ENCODE peak calls at places on chromosomes 4 and X, in nine cellular contexts. One of them, this sample, is unnamed.

GRCh38 chr4:66855956-66856355 is 689.3 kb downstream of the CENPC start:
- DNase-seq in sigmoid colon: no peak
- DNase-seq in suprapubic skin: no peak
- DNase-seq in Peyer's patch: no peak
- DNase-seq in H54: no peak
- DNase-seq in K562: no peak
- DNase-seq in adrenal gland: no peak
- DNase-seq in spleen: no peak
- DNase-seq in heart left ventricle: no peak
- DNase-seq in this sample: no peak

GRCh38 chr4:95180531-95181315 is 368.1 kb downstream of the UNC5C start:
- DNase-seq in spleen: no peak
- DNase-seq in Peyer's patch: no peak
- DNase-seq in sigmoid colon: no peak
- DNase-seq in K562: no peak
- DNase-seq in suprapubic skin: no peak
- DNase-seq in heart left ventricle: no peak
- DNase-seq in H54: no peak
- DNase-seq in adrenal gland: no peak
- DNase-seq in this sample: no peak

GRCh38 chr4:110139106-110139505 is 59.3 kb downstream of the ELOVL6 start:
- DNase-seq in Peyer's patch: no peak
- DNase-seq in suprapubic skin: no peak
- DNase-seq in H54: no peak
- DNase-seq in K562: no peak
- DNase-seq in heart left ventricle: no peak
- DNase-seq in spleen: no peak
- DNase-seq in adrenal gland: no peak
- DNase-seq in sigmoid colon: no peak
- DNase-seq in this sample: no peak

GRCh38 chrX:150897371-150898319 is 823 bp downstream of the CD99L2 start:
- DNase-seq in K562: peak
- DNase-seq in sigmoid colon: no peak
- DNase-seq in suprapubic skin: no peak
- DNase-seq in heart left ventricle: no peak
- DNase-seq in Peyer's patch: peak
- DNase-seq in H54: no peak
- DNase-seq in adrenal gland: peak
- DNase-seq in spleen: peak
- DNase-seq in this sample: peak

GRCh38 chrX:70279081-70279480 is 2.9 kb upstream of the RAB41 start:
- DNase-seq in sigmoid colon: no peak
- DNase-seq in Peyer's patch: no peak
- DNase-seq in suprapubic skin: no peak
- DNase-seq in K562: no peak
- DNase-seq in heart left ventricle: no peak
- DNase-seq in spleen: no peak
- DNase-seq in adrenal gland: no peak
- DNase-seq in H54: no peak
- DNase-seq in this sample: no peak

GRCh38 chr4:133969202-133969873 is 232.3 kb downstream of the PABPC4L start:
- DNase-seq in suprapubic skin: no peak
- DNase-seq in spleen: no peak
- DNase-seq in H54: no peak
- DNase-seq in sigmoid colon: no peak
- DNase-seq in Peyer's patch: no peak
- DNase-seq in adrenal gland: no peak
- DNase-seq in heart left ventricle: peak
- DNase-seq in K562: peak
- DNase-seq in this sample: no peak

GRCh38 chrX:83145910-83146309 is 362.2 kb upstream of the POU3F4 start:
- DNase-seq in Peyer's patch: no peak
- DNase-seq in adrenal gland: no peak
- DNase-seq in K562: no peak
- DNase-seq in suprapubic skin: no peak
- DNase-seq in sigmoid colon: no peak
- DNase-seq in H54: no peak
- DNase-seq in heart left ventricle: no peak
- DNase-seq in spleen: no peak
- DNase-seq in this sample: no peak

GRCh38 chrX:81890476-81890875 is 688.6 kb downstream of the SH3BGRL start:
- DNase-seq in Peyer's patch: no peak
- DNase-seq in suprapubic skin: no peak
- DNase-seq in spleen: no peak
- DNase-seq in adrenal gland: no peak
- DNase-seq in heart left ventricle: no peak
- DNase-seq in H54: no peak
- DNase-seq in K562: peak
- DNase-seq in sigmoid colon: no peak
- DNase-seq in this sample: no peak

GRCh38 chr4:125368684-125369083 is 53.9 kb downstream of the FAT4 start:
- DNase-seq in suprapubic skin: no peak
- DNase-seq in spleen: no peak
- DNase-seq in K562: no peak
- DNase-seq in H54: peak
- DNase-seq in adrenal gland: no peak
- DNase-seq in sigmoid colon: no peak
- DNase-seq in Peyer's patch: no peak
- DNase-seq in heart left ventricle: no peak
- DNase-seq in this sample: no peak

GRCh38 chr4:94039226-94039625 is 168.4 kb upstream of the SMARCAD1 start:
- DNase-seq in Peyer's patch: no peak
- DNase-seq in heart left ventricle: no peak
- DNase-seq in spleen: no peak
- DNase-seq in adrenal gland: no peak
- DNase-seq in sigmoid colon: no peak
- DNase-seq in K562: no peak
- DNase-seq in suprapubic skin: no peak
- DNase-seq in H54: no peak
- DNase-seq in this sample: no peak

GRCh38 chrX:34917146-34917545 is 25.4 kb upstream of the FAM47B start:
- DNase-seq in Peyer's patch: no peak
- DNase-seq in K562: no peak
- DNase-seq in spleen: no peak
- DNase-seq in suprapubic skin: no peak
- DNase-seq in heart left ventricle: no peak
- DNase-seq in adrenal gland: no peak
- DNase-seq in H54: no peak
- DNase-seq in sigmoid colon: no peak
- DNase-seq in this sample: no peak

GRCh38 chr4:24857996-24858395 is 54.8 kb downstream of the CCDC149 start:
- DNase-seq in K562: no peak
- DNase-seq in H54: no peak
- DNase-seq in sigmoid colon: no peak
- DNase-seq in adrenal gland: peak
- DNase-seq in spleen: no peak
- DNase-seq in heart left ventricle: peak
- DNase-seq in Peyer's patch: no peak
- DNase-seq in suprapubic skin: no peak
- DNase-seq in this sample: no peak

GRCh38 chr4:54657194-54657555 is 582 bp upstream of the KIT start:
- DNase-seq in K562: no peak
- DNase-seq in spleen: peak
- DNase-seq in H54: no peak
- DNase-seq in sigmoid colon: no peak
- DNase-seq in Peyer's patch: no peak
- DNase-seq in heart left ventricle: no peak
- DNase-seq in adrenal gland: no peak
- DNase-seq in suprapubic skin: no peak
- DNase-seq in this sample: no peak

GRCh38 chr4:81426770-81427604 is 44.7 kb downstream of the RASGEF1B start:
- DNase-seq in sigmoid colon: no peak
- DNase-seq in heart left ventricle: no peak
- DNase-seq in adrenal gland: no peak
- DNase-seq in suprapubic skin: no peak
- DNase-seq in K562: no peak
- DNase-seq in Peyer's patch: no peak
- DNase-seq in H54: no peak
- DNase-seq in spleen: no peak
- DNase-seq in this sample: no peak

GRCh38 chrX:19609541-19609940 is 94.2 kb upstream of the MAP3K15 start:
- DNase-seq in sigmoid colon: no peak
- DNase-seq in K562: no peak
- DNase-seq in heart left ventricle: no peak
- DNase-seq in spleen: no peak
- DNase-seq in suprapubic skin: no peak
- DNase-seq in adrenal gland: no peak
- DNase-seq in Peyer's patch: no peak
- DNase-seq in H54: no peak
- DNase-seq in this sample: no peak

GRCh38 chr4:143609492-143609891 is 91.0 kb downstream of the FREM3 start:
- DNase-seq in adrenal gland: no peak
- DNase-seq in spleen: no peak
- DNase-seq in heart left ventricle: no peak
- DNase-seq in sigmoid colon: no peak
- DNase-seq in K562: no peak
- DNase-seq in Peyer's patch: no peak
- DNase-seq in suprapubic skin: no peak
- DNase-seq in H54: no peak
- DNase-seq in this sample: no peak

GRCh38 chrX:68429216-68429615 is 4.1 kb downstream of the OPHN1 start:
- DNase-seq in sigmoid colon: no peak
- DNase-seq in adrenal gland: no peak
- DNase-seq in K562: no peak
- DNase-seq in heart left ventricle: no peak
- DNase-seq in spleen: no peak
- DNase-seq in H54: no peak
- DNase-seq in Peyer's patch: no peak
- DNase-seq in suprapubic skin: no peak
- DNase-seq in this sample: no peak

GRCh38 chr4:30380404-30380998 is 339.7 kb upstream of the PCDH7 start:
- DNase-seq in suprapubic skin: no peak
- DNase-seq in Peyer's patch: no peak
- DNase-seq in H54: no peak
- DNase-seq in heart left ventricle: no peak
- DNase-seq in K562: peak
- DNase-seq in spleen: no peak
- DNase-seq in adrenal gland: peak
- DNase-seq in sigmoid colon: no peak
- DNase-seq in this sample: peak

GRCh38 chrX:129445436-129445835 is 77.9 kb downstream of the SMARCA1 start:
- DNase-seq in adrenal gland: no peak
- DNase-seq in H54: no peak
- DNase-seq in spleen: no peak
- DNase-seq in sigmoid colon: no peak
- DNase-seq in heart left ventricle: no peak
- DNase-seq in suprapubic skin: no peak
- DNase-seq in K562: no peak
- DNase-seq in Peyer's patch: no peak
- DNase-seq in this sample: no peak

GRCh38 chr4:131526686-131527085 is 1622.4 kb upstream of the PCDH10 start:
- DNase-seq in H54: no peak
- DNase-seq in K562: no peak
- DNase-seq in suprapubic skin: no peak
- DNase-seq in sigmoid colon: no peak
- DNase-seq in adrenal gland: no peak
- DNase-seq in Peyer's patch: no peak
- DNase-seq in heart left ventricle: no peak
- DNase-seq in spleen: no peak
- DNase-seq in this sample: no peak
- TF ChIP-seq POLR2A in H54: no peak
- TF ChIP-seq POLR2A in K562: no peak
- TF ChIP-seq POLR2A in suprapubic skin: no peak
- TF ChIP-seq POLR2A in sigmoid colon: no peak
- TF ChIP-seq POLR2A in adrenal gland: no peak
- TF ChIP-seq POLR2A in Peyer's patch: no peak
- TF ChIP-seq POLR2A in heart left ventricle: no peak
- TF ChIP-seq POLR2A in spleen: no peak
- TF ChIP-seq POLR2A in this sample: no peak

GRCh38 chr4:173530326-173531062 is 465 bp upstream of the HAND2 start:
- DNase-seq in heart left ventricle: no peak
- DNase-seq in Peyer's patch: no peak
- DNase-seq in H54: no peak
- DNase-seq in adrenal gland: no peak
- DNase-seq in spleen: no peak
- DNase-seq in sigmoid colon: peak
- DNase-seq in K562: no peak
- DNase-seq in suprapubic skin: no peak
- DNase-seq in this sample: no peak

GRCh38 chr4:173529505-173530325 is at the start of gene HAND2:
- DNase-seq in sigmoid colon: peak
- DNase-seq in heart left ventricle: peak
- DNase-seq in adrenal gland: no peak
- DNase-seq in H54: peak
- DNase-seq in spleen: no peak
- DNase-seq in K562: peak
- DNase-seq in Peyer's patch: no peak
- DNase-seq in suprapubic skin: no peak
- DNase-seq in this sample: no peak

GRCh38 chr4:173526724-173527102 is 3.3 kb downstream of the HAND2 start:
- DNase-seq in sigmoid colon: peak
- DNase-seq in spleen: no peak
- DNase-seq in heart left ventricle: no peak
- DNase-seq in K562: no peak
- DNase-seq in suprapubic skin: no peak
- DNase-seq in H54: no peak
- DNase-seq in adrenal gland: no peak
- DNase-seq in Peyer's patch: no peak
- DNase-seq in this sample: no peak

GRCh38 chr4:173527103-173527876 is 2.7 kb downstream of the HAND2 start:
- DNase-seq in sigmoid colon: peak
- DNase-seq in Peyer's patch: no peak
- DNase-seq in adrenal gland: no peak
- DNase-seq in H54: no peak
- DNase-seq in K562: peak
- DNase-seq in spleen: no peak
- DNase-seq in suprapubic skin: no peak
- DNase-seq in heart left ventricle: peak
- DNase-seq in this sample: no peak

GRCh38 chr4:173528378-173529321 is 1.4 kb downstream of the HAND2 start:
- DNase-seq in suprapubic skin: no peak
- DNase-seq in Peyer's patch: no peak
- DNase-seq in sigmoid colon: peak
- DNase-seq in K562: peak
- DNase-seq in spleen: no peak
- DNase-seq in adrenal gland: no peak
- DNase-seq in H54: no peak
- DNase-seq in heart left ventricle: no peak
- DNase-seq in this sample: no peak
- TF ChIP-seq POLR2A in suprapubic skin: no peak
- TF ChIP-seq POLR2A in Peyer's patch: no peak
- TF ChIP-seq POLR2A in sigmoid colon: no peak
- TF ChIP-seq POLR2A in K562: no peak
- TF ChIP-seq POLR2A in spleen: no peak
- TF ChIP-seq POLR2A in adrenal gland: no peak
- TF ChIP-seq POLR2A in H54: no peak
- TF ChIP-seq POLR2A in heart left ventricle: peak
- TF ChIP-seq POLR2A in this sample: no peak

GRCh38 chrX:48917139-48917980 is 1.5 kb downstream of the PIM2 start:
- DNase-seq in sigmoid colon: peak
- DNase-seq in K562: peak
- DNase-seq in Peyer's patch: peak
- DNase-seq in heart left ventricle: peak
- DNase-seq in spleen: peak
- DNase-seq in suprapubic skin: peak
- DNase-seq in H54: peak
- DNase-seq in adrenal gland: peak
- DNase-seq in this sample: peak
- TF ChIP-seq POLR2A in sigmoid colon: no peak
- TF ChIP-seq POLR2A in K562: no peak
- TF ChIP-seq POLR2A in Peyer's patch: no peak
- TF ChIP-seq POLR2A in heart left ventricle: no peak
- TF ChIP-seq POLR2A in spleen: no peak
- TF ChIP-seq POLR2A in suprapubic skin: no peak
- TF ChIP-seq POLR2A in H54: no peak
- TF ChIP-seq POLR2A in adrenal gland: no peak
- TF ChIP-seq POLR2A in this sample: no peak

GRCh38 chr4:3527914-3528876 is 4.0 kb downstream of the LRPAP1 start:
- DNase-seq in adrenal gland: no peak
- DNase-seq in heart left ventricle: no peak
- DNase-seq in suprapubic skin: no peak
- DNase-seq in K562: no peak
- DNase-seq in sigmoid colon: peak
- DNase-seq in spleen: peak
- DNase-seq in Peyer's patch: no peak
- DNase-seq in H54: no peak
- DNase-seq in this sample: peak
- TF ChIP-seq POLR2A in adrenal gland: no peak
- TF ChIP-seq POLR2A in heart left ventricle: no peak
- TF ChIP-seq POLR2A in suprapubic skin: no peak
- TF ChIP-seq POLR2A in K562: no peak
- TF ChIP-seq POLR2A in sigmoid colon: no peak
- TF ChIP-seq POLR2A in spleen: no peak
- TF ChIP-seq POLR2A in Peyer's patch: no peak
- TF ChIP-seq POLR2A in H54: no peak
- TF ChIP-seq POLR2A in this sample: no peak